ENCODE peak calls at places on chromosomes 3 and 15, in seven cellular contexts. O, V, G, H, W, X and D are unnamed samples.

GRCh38 chr3:126952983-126953660 is 29.8 kb upstream of the PLXNA1 start:
- DNase-seq in W (no peak), V (no peak), X (no peak), O (no peak), H (no peak), G (no peak), D (no peak)

GRCh38 chr3:121362035-121362734 is 183.6 kb downstream of the POLQ start:
- DNase-seq in V (no peak), W (no peak), X (no peak), G (no peak), O (no peak), H (no peak), D (no peak)

GRCh38 chr3:85342915-85343314 is 384.1 kb downstream of the CADM2 start:
- DNase-seq in H (no peak), O (no peak), G (no peak), X (peak), V (peak), W (peak), D (peak)

GRCh38 chr15:62558640-62559039 is 393.6 kb upstream of the C2CD4B start:
- DNase-seq in G (no peak), X (no peak), O (no peak), W (no peak), V (no peak), H (no peak), D (no peak)

GRCh38 chr3:124078978-124079911 is 87.3 kb upstream of the ROPN1 start:
- DNase-seq in H (no peak), V (peak), X (peak), O (no peak), G (no peak), W (peak), D (no peak)

GRCh38 chr3:107660316-107660976 is 137.7 kb downstream of the BBX start:
- DNase-seq in W (no peak), X (peak), H (no peak), O (no peak), V (peak), G (peak), D (no peak)

GRCh38 chr3:105997800-105998526 is 129.2 kb upstream of the CBLB start:
- DNase-seq in X (no peak), W (no peak), O (no peak), G (peak), V (no peak), H (no peak), D (peak)

GRCh38 chr3:67976683-67977082 is 322.3 kb upstream of the SUCLG2 start:
- DNase-seq in G (no peak), O (no peak), X (no peak), H (no peak), W (no peak), V (no peak), D (no peak)

GRCh38 chr3:14122301-14122700 is 2.4 kb downstream of the CHCHD4 start:
- DNase-seq in X (no peak), W (no peak), G (no peak), O (no peak), V (no peak), H (no peak), D (no peak)

GRCh38 chr15:43190178-43190577 is 5.0 kb downstream of the CCNDBP1 start:
- DNase-seq in O (no peak), X (no peak), G (no peak), H (no peak), W (no peak), V (no peak), D (no peak)

GRCh38 chr3:46998121-46998851 is 18.8 kb downstream of the NBEAL2 start:
- DNase-seq in H (peak), X (peak), V (peak), G (no peak), O (peak), W (peak), D (no peak)

GRCh38 chr15:101482526-101483371 is 6.8 kb downstream of the PCSK6 start:
- DNase-seq in W (no peak), V (no peak), H (no peak), G (no peak), X (no peak), O (no peak), D (no peak)

GRCh38 chr3:192986399-192986798 is 68.7 kb upstream of the MB21D2 start:
- DNase-seq in H (no peak), G (no peak), X (no peak), O (no peak), W (no peak), V (no peak), D (no peak)

GRCh38 chr3:46695177-46695961 is 1.9 kb upstream of the ALS2CL start:
- DNase-seq in H (peak), G (no peak), O (peak), V (peak), W (peak), X (peak), D (no peak)

GRCh38 chr15:66905954-66906353 is 159.4 kb upstream of the SMAD3 start:
- DNase-seq in W (no peak), V (no peak), H (no peak), O (no peak), X (no peak), G (no peak), D (no peak)

GRCh38 chr3:73561494-73561893 is 63.2 kb downstream of the PDZRN3 start:
- DNase-seq in W (no peak), X (no peak), V (no peak), G (no peak), O (no peak), H (no peak), D (no peak)

GRCh38 chr3:172604895-172605646 is 81.8 kb upstream of the TNFSF10 start:
- DNase-seq in W (no peak), G (no peak), V (no peak), O (no peak), X (no peak), H (no peak), D (no peak)

GRCh38 chr3:31066999-31067398 is 172.5 kb upstream of the GADL1 start:
- DNase-seq in G (peak), V (no peak), O (no peak), H (no peak), W (peak), X (no peak), D (peak)

GRCh38 chr3:55910543-55910942 is 423.4 kb upstream of the WNT5A start:
- DNase-seq in G (no peak), V (no peak), X (no peak), W (no peak), H (no peak), O (no peak), D (no peak)

GRCh38 chr3:54709785-54710184 is 218.1 kb downstream of the LRTM1 start:
- DNase-seq in H (no peak), G (no peak), X (no peak), W (no peak), O (no peak), V (no peak), D (no peak)

GRCh38 chr3:127520993-127521392 is 69.5 kb downstream of the TPRA1 start:
- DNase-seq in G (no peak), V (no peak), W (no peak), O (no peak), H (no peak), X (no peak), D (no peak)

GRCh38 chr3:4313606-4314308 is 10.6 kb downstream of the SETMAR start:
- DNase-seq in W (no peak), G (no peak), V (no peak), O (no peak), H (no peak), X (no peak), D (no peak)

GRCh38 chr3:176302271-176302670 is 895.0 kb downstream of the TBL1XR1 start:
- DNase-seq in H (no peak), X (no peak), V (no peak), O (no peak), W (no peak), G (no peak), D (no peak)

GRCh38 chr3:22176911-22177310 is 425.9 kb upstream of the ZNF385D start:
- DNase-seq in G (no peak), X (no peak), H (no peak), V (no peak), W (no peak), O (no peak), D (no peak)

GRCh38 chr3:377158-377561 is 180.6 kb downstream of the CHL1 start:
- DNase-seq in W (peak), H (peak), G (no peak), O (no peak), V (peak), X (peak), D (no peak)

GRCh38 chr3:8987673-8988655 is 24.7 kb upstream of the RAD18 start:
- DNase-seq in V (peak), X (peak), W (peak), G (no peak), H (peak), O (no peak), D (no peak)

GRCh38 chr3:9765865-9766264 is 3.9 kb downstream of the CAMK1 start:
- DNase-seq in O (no peak), G (no peak), V (no peak), H (no peak), X (no peak), W (peak), D (no peak)